ENCODE peak calls at places on chromosomes 11 and 22, in eight cellular contexts. A is cardiac fibroblast; Z is effector memory CD4-positive, alpha-beta T cell; M is NCI-H1930; C is C1 segment of cervical spinal cord; T is stimulated activated CD4-positive, alpha-beta T cell treated with anti-CD3 and anti-CD28 coated beads, Interleukin-2, amount 100 ng/mL, for 48 hours; L is OCI-LY7; I is activated CD8-positive, alpha-beta memory T cell treated with anti-CD3 and anti-CD28 coated beads for 24 hours. Y is an unnamed sample.

GRCh38 chr22:41310336-41310735 is 9.0 kb downstream of the ZC3H7B start:
- DNase-seq in A (no peak), Z (no peak), M (no peak), C (no peak), T (no peak), L (no peak), I (no peak), Y (no peak)

GRCh38 chr22:43370045-43370444 is 26.9 kb upstream of the SCUBE1 start:
- DNase-seq in A (no peak), Z (no peak), M (no peak), C (no peak), T (no peak), L (no peak), I (no peak), Y (no peak)

GRCh38 chr22:42400811-42401547 is 31.2 kb downstream of the NFAM1 start:
- DNase-seq in A (no peak), Z (no peak), M (no peak), C (no peak), T (no peak), L (no peak), I (no peak), Y (no peak)

GRCh38 chr11:61627831-61628753 is 47.2 kb upstream of the SYT7 start:
- DNase-seq in A (peak), Z (no peak), M (peak), C (no peak), T (peak), L (peak), I (peak), Y (no peak)

GRCh38 chr11:44618561-44619425 is 53.3 kb downstream of the CD82 start:
- DNase-seq in A (no peak), Z (no peak), M (no peak), C (no peak), T (no peak), L (no peak), I (peak), Y (no peak)

GRCh38 chr22:44304354-44304753 is 8.4 kb downstream of the SHISAL1 start:
- DNase-seq in A (peak), Z (no peak), M (no peak), C (no peak), T (no peak), L (no peak), I (no peak), Y (no peak)

GRCh38 chr11:74262725-74263124 is 48.7 kb downstream of the P4HA3 start:
- DNase-seq in A (no peak), Z (no peak), M (no peak), C (no peak), T (no peak), L (no peak), I (no peak), Y (no peak)

GRCh38 chr11:109783017-109783416 is 310.2 kb upstream of the ZC3H12C start:
- DNase-seq in A (no peak), Z (no peak), M (no peak), C (no peak), T (no peak), L (no peak), I (no peak), Y (no peak)

GRCh38 chr22:46937939-46938338 is 175.5 kb downstream of the TBC1D22A start:
- DNase-seq in A (no peak), Z (no peak), M (no peak), C (no peak), T (no peak), L (no peak), I (peak), Y (no peak)

GRCh38 chr22:17851754-17852153 is 77.5 kb upstream of the BID start:
- DNase-seq in A (no peak), Z (no peak), M (no peak), C (no peak), T (no peak), L (no peak), I (no peak), Y (no peak)

GRCh38 chr11:69243496-69244200 is 50.3 kb upstream of the MYEOV start:
- DNase-seq in A (no peak), Z (no peak), M (no peak), C (no peak), T (no peak), L (no peak), I (no peak), Y (no peak)

GRCh38 chr22:47060718-47061117 is 298.3 kb downstream of the TBC1D22A start:
- DNase-seq in A (no peak), Z (no peak), M (no peak), C (no peak), T (no peak), L (no peak), I (no peak), Y (no peak)

GRCh38 chr22:41919357-41920224 is 4.7 kb upstream of the SHISA8 start:
- DNase-seq in A (peak), Z (no peak), M (no peak), C (no peak), T (no peak), L (peak), I (peak), Y (peak)

GRCh38 chr11:117618956-117619355 is 178.1 kb downstream of the DSCAML1 start:
- DNase-seq in A (no peak), Z (no peak), M (peak), C (no peak), T (no peak), L (no peak), I (no peak), Y (no peak)

GRCh38 chr11:83628622-83629347 is 342.6 kb upstream of the CCDC90B start:
- DNase-seq in A (no peak), Z (no peak), M (peak), C (no peak), T (no peak), L (no peak), I (no peak), Y (no peak)

GRCh38 chr11:58924230-58924629 is 15.1 kb upstream of the GLYATL1 start:
- DNase-seq in A (no peak), Z (no peak), M (no peak), C (no peak), T (no peak), L (no peak), I (no peak), Y (no peak)

GRCh38 chr11:28963189-28963588 is 855.0 kb downstream of the METTL15 start:
- DNase-seq in A (peak), Z (no peak), M (no peak), C (no peak), T (no peak), L (no peak), I (no peak), Y (no peak)

GRCh38 chr11:119676461-119677020 is 52.5 kb downstream of the NECTIN1 start:
- DNase-seq in A (peak), Z (no peak), M (no peak), C (no peak), T (no peak), L (no peak), I (no peak), Y (no peak)

GRCh38 chr11:116580828-116581227 is 192.0 kb downstream of the BUD13 start:
- DNase-seq in A (no peak), Z (no peak), M (no peak), C (no peak), T (no peak), L (no peak), I (no peak), Y (no peak)

GRCh38 chr11:96061730-96062524 is 138.0 kb upstream of the MTMR2 start:
- DNase-seq in A (peak), Z (no peak), M (no peak), C (no peak), T (no peak), L (no peak), I (no peak), Y (no peak)

GRCh38 chr11:66686801-66687750 is 9.4 kb upstream of the RBM4B start:
- DNase-seq in A (no peak), Z (no peak), M (no peak), C (no peak), T (no peak), L (no peak), I (no peak), Y (no peak)

GRCh38 chr22:38415561-38416321 is 39.3 kb downstream of the KCNJ4 start:
- DNase-seq in A (no peak), Z (no peak), M (no peak), C (no peak), T (no peak), L (no peak), I (no peak), Y (no peak)

GRCh38 chr11:95714853-95715776 is 74.5 kb downstream of the FAM76B start:
- DNase-seq in A (no peak), Z (no peak), M (no peak), C (no peak), T (no peak), L (no peak), I (no peak), Y (no peak)

GRCh38 chr11:96259053-96259837 is 83.8 kb downstream of the MAML2 start:
- DNase-seq in A (peak), Z (no peak), M (no peak), C (no peak), T (no peak), L (peak), I (no peak), Y (no peak)

GRCh38 chr22:45757068-45757467 is 85.4 kb downstream of the ATXN10 start:
- DNase-seq in A (no peak), Z (no peak), M (no peak), C (peak), T (no peak), L (no peak), I (no peak), Y (no peak)

GRCh38 chr11:795638-796564 is 2.2 kb downstream of the SLC25A22 start:
- DNase-seq in A (peak), Z (peak), M (peak), C (no peak), T (peak), L (peak), I (peak), Y (peak)

GRCh38 chr11:1121343-1122331 is 36.1 kb upstream of the MUC5AC start:
- DNase-seq in A (peak), Z (no peak), M (no peak), C (no peak), T (no peak), L (no peak), I (no peak), Y (no peak)